ENCODE peak calls at places on chromosomes 4 and X, in four cellular contexts. W, V, T and O are unnamed samples.

GRCh38 chr4:184471872-184472539 is 2.3 kb downstream of the IRF2 start:
- DNase-seq in W (no peak), V (no peak), T (peak; percentile 36), O (no peak)

GRCh38 chr4:128163177-128164117 is 102.3 kb downstream of the LARP1B start:
- DNase-seq in W (no peak), V (no peak), T (no peak), O (peak; percentile 50)

GRCh38 chr4:126604273-126604867 is 1028.4 kb upstream of the INTU start:
- DNase-seq in W (no peak), V (no peak), T (peak; percentile 38), O (peak; percentile 21)

GRCh38 chrX:77415161-77415560 is 32.0 kb upstream of the FGF16 start:
- DNase-seq in W (no peak), V (no peak), T (peak; percentile 9), O (no peak)

GRCh38 chr4:67499799-67500198 is 45.5 kb downstream of the CENPC start:
- DNase-seq in W (no peak), V (no peak), T (no peak), O (no peak)

GRCh38 chr4:121138014-121138413 is 26.1 kb downstream of the TNIP3 start:
- DNase-seq in W (no peak), V (no peak), T (no peak), O (no peak)

GRCh38 chrX:120358687-120359086 is 3.2 kb upstream of the ATP1B4 start:
- DNase-seq in W (no peak), V (no peak), T (no peak), O (no peak)

GRCh38 chrX:40097101-40097491 is 662 bp downstream of the BCOR start:
- DNase-seq in W (no peak), V (no peak), T (peak; percentile 58), O (no peak)

GRCh38 chrX:25726539-25726938 is 411.6 kb upstream of the MAGEB18 start:
- DNase-seq in W (no peak), V (no peak), T (no peak), O (no peak)

GRCh38 chrX:30995060-30995700 is 76.7 kb downstream of the FTHL17 start:
- DNase-seq in W (no peak), V (no peak), T (no peak), O (no peak)

GRCh38 chrX:12971282-12972003 is 3.5 kb upstream of the TMSB4X start:
- DNase-seq in W (no peak), V (peak; percentile 38), T (no peak), O (no peak)

GRCh38 chr4:37445023-37445422 is 200.5 kb downstream of the NWD2 start:
- DNase-seq in W (no peak), V (no peak), T (no peak), O (no peak)

GRCh38 chrX:45850775-45851433 is 650.2 kb upstream of the DIPK2B start:
- DNase-seq in W (peak; percentile 87), V (no peak), T (peak; percentile 76), O (no peak)

GRCh38 chrX:101973066-101973465 is 41.2 kb upstream of the ZMAT1 start:
- DNase-seq in W (no peak), V (no peak), T (no peak), O (no peak)

GRCh38 chr4:30912098-30912719 is 192.0 kb downstream of the PCDH7 start:
- DNase-seq in W (no peak), V (no peak), T (no peak), O (peak; percentile 1)

GRCh38 chr4:10783351-10783750 is 98.8 kb upstream of the CLNK start:
- DNase-seq in W (no peak), V (no peak), T (no peak), O (peak; percentile 59)

GRCh38 chr4:105641876-105642275 is 66.6 kb downstream of the INTS12 start:
- DNase-seq in W (no peak), V (no peak), T (no peak), O (no peak)

GRCh38 chr4:162793571-162793970 is 373.1 kb downstream of the NAF1 start:
- DNase-seq in W (no peak), V (no peak), T (no peak), O (no peak)

GRCh38 chr4:90833698-90834097 is 706.5 kb downstream of the CCSER1 start:
- DNase-seq in W (no peak), V (no peak), T (no peak), O (no peak)

GRCh38 chr4:102823897-102824296 is 3.5 kb downstream of the UBE2D3 start:
- DNase-seq in W (no peak), V (no peak), T (no peak), O (peak; percentile 20)

GRCh38 chrX:68440940-68441339 is 7.6 kb upstream of the OPHN1 start:
- DNase-seq in W (no peak), V (peak; percentile 56), T (no peak), O (no peak)

GRCh38 chr4:11670304-11670703 is 241.6 kb upstream of the HS3ST1 start:
- DNase-seq in W (no peak), V (no peak), T (no peak), O (no peak)

GRCh38 chr4:153079824-153080486 is 124.3 kb upstream of the TRIM2 start:
- DNase-seq in W (peak; percentile 59), V (no peak), T (no peak), O (no peak)

GRCh38 chr4:182748949-182749348 is 168.2 kb downstream of the DCTD start:
- DNase-seq in W (no peak), V (no peak), T (no peak), O (no peak)

GRCh38 chrX:11890843-11891514 is 132.9 kb downstream of the MSL3 start:
- DNase-seq in W (no peak), V (peak; percentile 30), T (peak; percentile 8), O (no peak)

GRCh38 chrX:136141569-136141968 is 5.8 kb upstream of the FHL1 start:
- DNase-seq in W (no peak), V (no peak), T (no peak), O (no peak)

GRCh38 chrX:104084534-104085277 is 8.7 kb upstream of the TMSB15C start:
- DNase-seq in W (no peak), V (no peak), T (peak; percentile 82), O (no peak)

GRCh38 chrX:120452131-120452530 is 17.0 kb downstream of the LAMP2 start:
- DNase-seq in W (no peak), V (no peak), T (peak; percentile 51), O (no peak)

GRCh38 chr4:32994956-32995849 is 2275.0 kb downstream of the PCDH7 start:
- DNase-seq in W (no peak), V (no peak), T (no peak), O (no peak)

GRCh38 chr4:145181091-145181501 is 707 bp upstream of the OTUD4 start:
- DNase-seq in W (no peak), V (no peak), T (no peak), O (no peak)

GRCh38 chr4:120009731-120010130 is 56.9 kb downstream of the MAD2L1 start:
- DNase-seq in W (no peak), V (no peak), T (peak; percentile 3), O (peak; percentile 61)

GRCh38 chrX:87961471-87961870 is 443.9 kb downstream of the KLHL4 start:
- DNase-seq in W (no peak), V (no peak), T (no peak), O (no peak)

GRCh38 chr4:99763635-99764101 is 53.0 kb upstream of the DAPP1 start:
- DNase-seq in W (no peak), V (no peak), T (peak; percentile 16), O (peak; percentile 49)

GRCh38 chrX:24306430-24306829 is 7.4 kb downstream of the SUPT20HL2 start:
- DNase-seq in W (no peak), V (no peak), T (peak; percentile 36), O (no peak)

GRCh38 chr4:43990968-43991367 is 457.6 kb downstream of the KCTD8 start:
- DNase-seq in W (no peak), V (no peak), T (no peak), O (no peak)

GRCh38 chr4:162497564-162498167 is 333.9 kb upstream of the FSTL5 start:
- DNase-seq in W (no peak), V (no peak), T (peak; percentile 59), O (peak; percentile 4)

GRCh38 chrX:124895947-124896346 is 423.7 kb upstream of the TEX13C start:
- DNase-seq in W (no peak), V (no peak), T (no peak), O (no peak)

DNA sequence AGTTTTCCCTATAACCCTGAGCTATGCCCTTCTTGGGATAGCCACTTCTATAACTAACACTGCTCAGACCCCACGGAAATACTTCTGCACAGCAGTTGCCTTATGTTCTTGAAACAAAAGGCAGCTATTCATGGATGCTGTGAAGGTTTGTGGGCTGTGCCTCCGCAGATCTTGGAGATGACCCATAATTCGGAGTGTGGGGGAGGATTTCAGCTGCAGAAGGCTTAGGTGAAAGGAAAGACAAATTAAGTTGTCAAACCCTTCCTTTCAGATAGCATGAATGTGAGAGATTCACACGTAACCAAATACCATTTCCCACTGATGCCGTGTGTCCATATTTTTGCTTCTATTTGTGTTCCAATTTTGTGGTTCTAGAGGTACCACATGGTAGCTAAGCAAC is 38.1 kb upstream of the NYX start:
- DNase-seq in W (no peak), V (no peak), T (no peak), O (no peak)
- H3K4me3 ChIP-seq in W (no peak overlapping the region), V (no peak overlapping the region), T (no peak overlapping the region), O (no peak overlapping the region)

DNA sequence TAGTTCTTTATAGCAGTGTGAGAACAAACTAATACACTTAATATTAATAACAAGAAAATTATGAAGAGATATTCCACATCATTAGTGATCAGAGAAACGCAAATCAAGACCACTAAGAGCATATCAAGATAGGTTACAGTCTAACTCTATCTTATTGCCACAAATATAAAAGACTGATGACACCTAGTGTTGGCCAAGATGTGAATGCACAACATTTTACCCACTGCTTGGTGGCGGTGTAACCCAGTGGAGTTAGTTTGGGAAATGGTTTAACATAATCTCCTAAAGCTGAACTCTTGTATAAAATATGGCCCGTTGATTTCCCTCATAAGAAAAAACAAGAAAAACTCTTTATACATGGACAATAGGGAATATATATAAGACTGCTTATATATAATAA is 92.4 kb downstream of the SLITRK2 start:
- DNase-seq in W (no peak), V (no peak), T (no peak), O (no peak)
- TF ChIP-seq CTCF in W (no peak), V (peak; percentile 12), T (no peak), O (no peak)

GRCh38 chrX:100768679-100769338 is 36.9 kb upstream of the SYTL4 start:
- DNase-seq in W (peak; percentile 97), V (peak; percentile 62), T (peak; percentile 68), O (peak; percentile 10)
- H3K4me3 ChIP-seq in W (no peak overlapping the region), V (no peak overlapping the region), T (no peak overlapping the region), O (no peak overlapping the region)

DNA sequence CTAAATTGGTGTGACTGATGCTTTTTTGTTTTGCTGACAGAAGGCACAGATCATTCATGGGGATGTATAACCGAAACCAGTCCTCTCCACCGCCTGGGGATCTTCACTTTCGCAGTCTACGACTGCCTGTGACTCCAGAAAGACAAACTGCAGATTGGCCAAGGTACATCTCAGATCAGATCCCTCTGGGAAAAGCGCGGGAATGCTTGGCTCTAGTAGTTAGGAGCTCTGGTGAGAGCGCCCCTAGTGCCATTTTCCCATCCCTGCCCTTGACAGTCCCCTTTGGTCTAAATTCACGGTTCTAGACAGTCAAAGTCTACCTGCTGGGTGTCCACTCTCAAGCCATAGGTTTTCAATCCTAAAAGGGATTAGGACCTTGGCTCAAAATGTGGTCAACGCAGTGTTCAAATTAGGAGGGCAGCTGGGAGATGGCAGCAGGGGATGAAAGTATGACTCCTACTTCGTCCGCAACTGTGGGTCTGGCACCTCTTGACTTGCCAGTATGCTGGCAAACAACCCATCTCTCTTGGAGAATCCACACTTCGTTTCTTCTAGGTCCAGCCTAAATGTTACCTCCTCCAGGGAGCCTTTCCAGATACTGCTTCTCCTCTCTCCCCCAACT is 6.9 kb upstream of the HAND2 start:
- DNase-seq in W (no peak), V (no peak), T (no peak), O (no peak)
- TF ChIP-seq CTCF in W (no peak), V (peak; percentile 47), T (peak; percentile 10), O (peak; percentile 23)